ENCODE peak calls at places on chromosome 18, in five cellular contexts. One of them, this sample, is unnamed.

GRCh38 chr18:68233043-68233442 is 481.9 kb downstream of the TMX3 start:
- DNase-seq in GM20000: no peak
- DNase-seq in fibroblast of lung: no peak
- DNase-seq in colonic mucosa: no peak
- DNase-seq in testis: no peak
- DNase-seq in this sample: no peak

GRCh38 chr18:49319590-49319989 is 140.9 kb downstream of the DYM start:
- DNase-seq in GM20000: no peak
- DNase-seq in fibroblast of lung: peak
- DNase-seq in colonic mucosa: no peak
- DNase-seq in testis: no peak
- DNase-seq in this sample: no peak

GRCh38 chr18:10928971-10929373 is 220.4 kb downstream of the PIEZO2 start:
- DNase-seq in GM20000: peak
- DNase-seq in fibroblast of lung: peak
- DNase-seq in colonic mucosa: no peak
- DNase-seq in testis: no peak
- DNase-seq in this sample: no peak

GRCh38 chr18:64055019-64055418 is 85.1 kb downstream of the SERPINB8 start:
- DNase-seq in GM20000: no peak
- DNase-seq in fibroblast of lung: no peak
- DNase-seq in colonic mucosa: no peak
- DNase-seq in testis: no peak
- DNase-seq in this sample: no peak

GRCh38 chr18:31185551-31185950 is 22.9 kb upstream of the DSC1 start:
- DNase-seq in GM20000: no peak
- DNase-seq in fibroblast of lung: peak
- DNase-seq in colonic mucosa: no peak
- DNase-seq in testis: no peak
- DNase-seq in this sample: no peak

GRCh38 chr18:23765931-23766330 is 76.7 kb downstream of the LAMA3 start:
- DNase-seq in GM20000: no peak
- DNase-seq in fibroblast of lung: no peak
- DNase-seq in colonic mucosa: no peak
- DNase-seq in testis: no peak
- DNase-seq in this sample: no peak

GRCh38 chr18:9173770-9174233 is 37.2 kb downstream of the ANKRD12 start:
- DNase-seq in GM20000: no peak
- DNase-seq in fibroblast of lung: no peak
- DNase-seq in colonic mucosa: no peak
- DNase-seq in testis: no peak
- DNase-seq in this sample: peak

GRCh38 chr18:66872277-66872676 is 268.4 kb upstream of the CDH19 start:
- DNase-seq in GM20000: no peak
- DNase-seq in fibroblast of lung: peak
- DNase-seq in colonic mucosa: no peak
- DNase-seq in testis: no peak
- DNase-seq in this sample: no peak

GRCh38 chr18:41690332-41691110 is 264.5 kb upstream of the PIK3C3 start:
- DNase-seq in GM20000: no peak
- DNase-seq in fibroblast of lung: peak
- DNase-seq in colonic mucosa: no peak
- DNase-seq in testis: no peak
- DNase-seq in this sample: no peak

GRCh38 chr18:21803495-21803894 is 62.9 kb downstream of the MIB1 start:
- DNase-seq in GM20000: no peak
- DNase-seq in fibroblast of lung: peak
- DNase-seq in colonic mucosa: no peak
- DNase-seq in testis: no peak
- DNase-seq in this sample: no peak

GRCh38 chr18:5036523-5036922 is 160.5 kb downstream of the AKAIN1 start:
- DNase-seq in GM20000: no peak
- DNase-seq in fibroblast of lung: no peak
- DNase-seq in colonic mucosa: no peak
- DNase-seq in testis: no peak
- DNase-seq in this sample: no peak

GRCh38 chr18:9419956-9420631 is 55.2 kb upstream of the RALBP1 start:
- DNase-seq in GM20000: no peak
- DNase-seq in fibroblast of lung: peak
- DNase-seq in colonic mucosa: no peak
- DNase-seq in testis: no peak
- DNase-seq in this sample: no peak

GRCh38 chr18:80175451-80176235 is 66.6 kb downstream of the ADNP2 start:
- DNase-seq in GM20000: no peak
- DNase-seq in fibroblast of lung: peak
- DNase-seq in colonic mucosa: no peak
- DNase-seq in testis: no peak
- DNase-seq in this sample: peak

GRCh38 chr18:10936211-10937053 is 212.9 kb downstream of the PIEZO2 start:
- DNase-seq in GM20000: no peak
- DNase-seq in fibroblast of lung: no peak
- DNase-seq in colonic mucosa: no peak
- DNase-seq in testis: no peak
- DNase-seq in this sample: no peak

GRCh38 chr18:79246309-79247108 is 149.2 kb upstream of the NFATC1 start:
- DNase-seq in GM20000: peak
- DNase-seq in fibroblast of lung: peak
- DNase-seq in colonic mucosa: peak
- DNase-seq in testis: peak
- DNase-seq in this sample: peak

GRCh38 chr18:51522821-51523220 is 325.3 kb upstream of the MEX3C start:
- DNase-seq in GM20000: no peak
- DNase-seq in fibroblast of lung: no peak
- DNase-seq in colonic mucosa: no peak
- DNase-seq in testis: no peak
- DNase-seq in this sample: no peak

GRCh38 chr18:4017479-4017878 is 437.6 kb downstream of the DLGAP1 start:
- DNase-seq in GM20000: peak
- DNase-seq in fibroblast of lung: no peak
- DNase-seq in colonic mucosa: no peak
- DNase-seq in testis: no peak
- DNase-seq in this sample: peak
- TF ChIP-seq CTCF in GM20000: no peak
- TF ChIP-seq CTCF in fibroblast of lung: no peak
- TF ChIP-seq CTCF in colonic mucosa: no peak
- TF ChIP-seq CTCF in testis: no peak
- TF ChIP-seq CTCF in this sample: no peak

DNA sequence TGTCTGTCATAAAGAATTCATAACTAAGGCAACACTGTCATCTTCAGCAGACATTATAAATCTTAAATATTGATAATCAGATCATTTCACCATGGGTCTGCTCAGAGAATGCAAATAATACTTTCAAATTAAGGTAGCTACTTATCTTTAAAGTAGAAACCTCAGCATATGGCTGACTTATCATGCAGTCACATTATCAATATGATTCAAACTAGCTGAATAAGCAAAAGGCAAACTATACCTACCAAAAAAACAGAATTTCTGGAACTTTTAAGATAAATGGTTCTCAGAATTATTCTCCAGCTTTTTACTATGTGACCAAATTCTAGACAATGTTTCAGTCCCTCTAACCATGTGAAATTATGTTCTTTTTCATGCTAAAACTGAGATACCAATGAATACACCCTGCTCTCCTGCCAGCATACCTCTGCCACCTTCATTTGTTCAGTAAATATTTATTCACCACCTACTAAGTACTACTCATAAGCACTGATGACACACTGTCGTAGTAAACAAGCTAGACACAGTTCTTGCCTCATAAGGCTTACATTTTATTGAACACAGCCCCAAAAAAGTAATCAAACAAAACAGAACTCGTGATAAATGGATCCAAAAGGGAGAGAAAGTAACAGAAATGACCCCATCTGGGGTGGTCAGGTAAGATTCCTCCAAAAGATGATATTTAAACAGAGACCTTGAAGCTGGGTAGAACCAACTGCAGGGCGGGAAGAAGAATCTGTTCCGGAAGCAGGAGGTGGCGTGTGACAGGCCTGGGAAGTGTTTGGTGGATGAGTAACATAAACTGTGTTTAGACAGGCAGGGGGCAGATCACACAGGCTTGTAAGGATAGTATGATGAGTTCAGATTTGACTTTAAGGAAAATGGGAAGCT is 17.7 kb downstream of the SPIRE1 start:
- DNase-seq in GM20000: no peak
- DNase-seq in fibroblast of lung: peak
- DNase-seq in colonic mucosa: no peak
- DNase-seq in testis: no peak
- DNase-seq in this sample: no peak
- TF ChIP-seq CTCF in GM20000: no peak
- TF ChIP-seq CTCF in fibroblast of lung: no peak
- TF ChIP-seq CTCF in colonic mucosa: no peak
- TF ChIP-seq CTCF in testis: no peak
- TF ChIP-seq CTCF in this sample: no peak

GRCh38 chr18:58048243-58048642 is 4.2 kb downstream of the NEDD4L start:
- DNase-seq in GM20000: no peak
- DNase-seq in fibroblast of lung: no peak
- DNase-seq in colonic mucosa: no peak
- DNase-seq in testis: no peak
- DNase-seq in this sample: no peak

GRCh38 chr18:58046087-58046793 is 2.2 kb downstream of the NEDD4L start:
- DNase-seq in GM20000: no peak
- DNase-seq in fibroblast of lung: peak
- DNase-seq in colonic mucosa: no peak
- DNase-seq in testis: no peak
- DNase-seq in this sample: no peak

GRCh38 chr18:58047556-58047882 is 3.5 kb downstream of the NEDD4L start:
- DNase-seq in GM20000: no peak
- DNase-seq in fibroblast of lung: no peak
- DNase-seq in colonic mucosa: no peak
- DNase-seq in testis: no peak
- DNase-seq in this sample: no peak

GRCh38 chr18:58045265-58046086 is 1.4 kb downstream of the NEDD4L start:
- DNase-seq in GM20000: peak
- DNase-seq in fibroblast of lung: peak
- DNase-seq in colonic mucosa: peak
- DNase-seq in testis: peak
- DNase-seq in this sample: peak

DNA sequence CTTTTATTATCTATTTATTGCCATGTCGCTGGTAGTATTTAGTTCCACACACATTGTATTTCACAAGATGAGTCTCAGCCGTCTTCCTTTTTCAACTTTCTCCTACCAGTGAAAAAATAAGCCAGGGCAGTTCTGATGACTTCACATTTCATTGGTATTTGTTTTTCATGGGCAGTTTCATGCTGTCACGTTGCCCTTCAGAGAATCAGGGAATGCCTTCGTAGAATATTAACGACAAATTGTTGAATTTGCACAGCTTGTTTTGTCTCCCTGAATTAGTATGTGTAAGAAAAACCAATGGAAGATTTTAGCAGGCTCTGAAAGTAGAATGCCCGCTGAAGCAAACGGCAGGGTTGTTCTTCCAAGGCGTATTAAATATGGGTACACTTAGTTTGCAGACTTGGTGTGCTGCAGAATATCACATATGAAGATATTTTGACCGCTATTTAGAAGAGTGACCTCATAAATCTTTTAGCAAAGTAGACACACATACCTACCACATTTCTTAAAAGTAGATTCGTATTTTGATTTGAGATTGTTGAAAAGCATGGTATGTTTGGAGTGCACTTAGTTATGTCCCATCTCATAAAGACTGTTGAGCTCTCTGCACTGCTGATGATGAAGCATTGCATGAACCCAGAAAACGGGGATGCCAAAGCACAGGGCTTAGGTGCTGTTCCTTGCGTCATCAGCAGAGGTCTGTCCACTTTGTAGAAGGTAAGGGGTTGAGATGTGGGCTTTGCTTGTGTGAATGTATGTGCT is 2.9 kb downstream of the NEDD4L start:
- DNase-seq in GM20000: no peak
- DNase-seq in fibroblast of lung: no peak
- DNase-seq in colonic mucosa: no peak
- DNase-seq in testis: no peak
- DNase-seq in this sample: no peak
- TF ChIP-seq CTCF in GM20000: no peak
- TF ChIP-seq CTCF in fibroblast of lung: no peak
- TF ChIP-seq CTCF in colonic mucosa: no peak
- TF ChIP-seq CTCF in testis: no peak
- TF ChIP-seq CTCF in this sample: no peak

GRCh38 chr18:2083691-2084090 is 487.6 kb downstream of the METTL4 start:
- DNase-seq in GM20000: no peak
- DNase-seq in fibroblast of lung: no peak
- DNase-seq in colonic mucosa: no peak
- DNase-seq in testis: peak
- DNase-seq in this sample: peak
- TF ChIP-seq CTCF in GM20000: no peak
- TF ChIP-seq CTCF in fibroblast of lung: no peak
- TF ChIP-seq CTCF in colonic mucosa: no peak
- TF ChIP-seq CTCF in testis: no peak
- TF ChIP-seq CTCF in this sample: peak

GRCh38 chr18:12659904-12660605 is 2.1 kb upstream of the SPIRE1 start:
- DNase-seq in GM20000: peak
- DNase-seq in fibroblast of lung: peak
- DNase-seq in colonic mucosa: peak
- DNase-seq in testis: peak
- DNase-seq in this sample: peak

GRCh38 chr18:12654971-12655370 is 2.9 kb downstream of the SPIRE1 start:
- DNase-seq in GM20000: no peak
- DNase-seq in fibroblast of lung: no peak
- DNase-seq in colonic mucosa: no peak
- DNase-seq in testis: no peak
- DNase-seq in this sample: no peak

GRCh38 chr18:12657048-12657848 is 659 bp downstream of the SPIRE1 start:
- DNase-seq in GM20000: peak
- DNase-seq in fibroblast of lung: peak
- DNase-seq in colonic mucosa: no peak
- DNase-seq in testis: peak
- DNase-seq in this sample: peak

GRCh38 chr18:12656671-12657047 is 1.2 kb downstream of the SPIRE1 start:
- DNase-seq in GM20000: no peak
- DNase-seq in fibroblast of lung: peak
- DNase-seq in colonic mucosa: no peak
- DNase-seq in testis: no peak
- DNase-seq in this sample: no peak

DNA sequence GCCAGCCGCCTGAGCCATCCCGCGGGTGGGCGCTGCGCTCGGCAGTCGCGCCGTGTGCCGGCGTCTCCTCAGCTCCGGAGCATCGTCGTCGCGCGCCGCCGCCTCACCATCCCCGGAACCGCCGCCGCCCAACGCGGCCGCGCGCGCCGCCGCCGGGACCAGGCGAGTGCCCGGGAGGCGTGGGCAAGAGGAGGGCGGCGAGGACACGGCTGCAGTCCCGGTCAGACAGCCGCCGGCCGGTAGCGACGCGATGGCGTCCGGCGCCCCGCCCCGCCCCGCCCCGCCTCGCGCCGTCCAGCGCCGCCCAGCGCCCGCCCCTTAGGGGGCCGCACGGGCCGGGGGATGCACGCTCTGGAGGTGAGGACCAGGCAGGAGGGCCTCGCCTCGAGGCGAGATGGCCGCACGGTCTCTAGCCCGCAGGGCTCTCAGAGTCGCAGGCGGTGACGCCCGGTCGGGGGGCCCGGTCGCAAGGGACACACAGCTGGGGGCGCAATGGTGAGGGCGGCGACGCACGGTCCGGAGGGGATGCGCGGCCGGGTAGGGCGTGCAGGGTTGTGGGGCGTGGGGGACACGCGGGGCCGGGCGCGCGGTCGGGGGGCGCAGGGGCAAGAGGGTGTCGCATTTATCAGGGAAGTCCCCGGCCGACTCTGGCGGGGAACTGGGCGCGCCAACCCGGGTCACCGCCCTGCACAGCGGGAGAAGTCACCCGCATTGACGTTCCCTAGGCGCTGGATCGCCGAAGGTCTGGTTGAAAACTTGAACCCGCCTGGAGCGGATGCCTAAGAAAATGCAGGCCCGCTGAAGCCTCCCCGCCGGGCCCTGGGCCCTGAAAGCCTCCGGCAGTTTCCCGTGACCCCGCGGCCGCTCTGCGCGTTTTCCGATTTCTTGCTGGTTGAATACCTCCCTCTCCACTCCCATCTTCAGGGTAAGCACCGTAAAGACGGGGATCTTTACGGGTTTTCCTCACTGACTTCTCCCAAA is at the start of gene SPIRE1:
- DNase-seq in GM20000: peak
- DNase-seq in fibroblast of lung: peak
- DNase-seq in colonic mucosa: peak
- DNase-seq in testis: peak
- DNase-seq in this sample: peak
- TF ChIP-seq CTCF in GM20000: no peak
- TF ChIP-seq CTCF in fibroblast of lung: no peak
- TF ChIP-seq CTCF in colonic mucosa: no peak
- TF ChIP-seq CTCF in testis: peak
- TF ChIP-seq CTCF in this sample: no peak